ENCODE peak calls at places on chromosome 12, in ten cellular contexts. One of them, this sample, is unnamed.

GRCh38 chr12:100391856-100392255 is 35.0 kb downstream of the SLC17A8 start:
- DNase-seq in left lung: no peak
- DNase-seq in IMR-90: no peak
- DNase-seq in WERI-Rb-1: no peak
- DNase-seq in AG10803: no peak
- DNase-seq in psoas muscle: no peak
- DNase-seq in fibroblast of villous mesenchyme: no peak
- DNase-seq in endothelial cell of umbilical vein: no peak
- DNase-seq in cardiac fibroblast: peak
- DNase-seq in mucosa of descending colon: peak
- DNase-seq in this sample: no peak

GRCh38 chr12:88388566-88389269 is 191.6 kb downstream of the KITLG start:
- DNase-seq in left lung: no peak
- DNase-seq in IMR-90: peak
- DNase-seq in WERI-Rb-1: no peak
- DNase-seq in AG10803: peak
- DNase-seq in psoas muscle: no peak
- DNase-seq in fibroblast of villous mesenchyme: no peak
- DNase-seq in endothelial cell of umbilical vein: no peak
- DNase-seq in cardiac fibroblast: peak
- DNase-seq in mucosa of descending colon: no peak
- DNase-seq in this sample: no peak

GRCh38 chr12:54036620-54037359 is 3.9 kb downstream of the HOXC5 start:
- DNase-seq in left lung: no peak
- DNase-seq in IMR-90: no peak
- DNase-seq in WERI-Rb-1: peak
- DNase-seq in AG10803: peak
- DNase-seq in psoas muscle: peak
- DNase-seq in fibroblast of villous mesenchyme: no peak
- DNase-seq in endothelial cell of umbilical vein: no peak
- DNase-seq in cardiac fibroblast: no peak
- DNase-seq in mucosa of descending colon: no peak
- DNase-seq in this sample: no peak

GRCh38 chr12:87274594-87275245 is 754.5 kb downstream of the C12orf50 start:
- DNase-seq in left lung: no peak
- DNase-seq in IMR-90: peak
- DNase-seq in WERI-Rb-1: peak
- DNase-seq in AG10803: no peak
- DNase-seq in psoas muscle: no peak
- DNase-seq in fibroblast of villous mesenchyme: peak
- DNase-seq in endothelial cell of umbilical vein: peak
- DNase-seq in cardiac fibroblast: peak
- DNase-seq in mucosa of descending colon: no peak
- DNase-seq in this sample: no peak

GRCh38 chr12:13211191-13211858 is 14.8 kb downstream of the EMP1 start:
- DNase-seq in left lung: no peak
- DNase-seq in IMR-90: peak
- DNase-seq in WERI-Rb-1: no peak
- DNase-seq in AG10803: no peak
- DNase-seq in psoas muscle: no peak
- DNase-seq in fibroblast of villous mesenchyme: no peak
- DNase-seq in endothelial cell of umbilical vein: no peak
- DNase-seq in cardiac fibroblast: no peak
- DNase-seq in mucosa of descending colon: no peak
- DNase-seq in this sample: no peak

GRCh38 chr12:68539615-68539952 is 71.1 kb upstream of the RAP1B start:
- DNase-seq in left lung: no peak
- DNase-seq in IMR-90: no peak
- DNase-seq in WERI-Rb-1: no peak
- DNase-seq in AG10803: no peak
- DNase-seq in psoas muscle: no peak
- DNase-seq in fibroblast of villous mesenchyme: no peak
- DNase-seq in endothelial cell of umbilical vein: no peak
- DNase-seq in cardiac fibroblast: no peak
- DNase-seq in mucosa of descending colon: no peak
- DNase-seq in this sample: no peak

GRCh38 chr12:3933074-3933818 is 60.0 kb upstream of the PARP11 start:
- DNase-seq in left lung: no peak
- DNase-seq in IMR-90: no peak
- DNase-seq in WERI-Rb-1: no peak
- DNase-seq in AG10803: no peak
- DNase-seq in psoas muscle: no peak
- DNase-seq in fibroblast of villous mesenchyme: no peak
- DNase-seq in endothelial cell of umbilical vein: no peak
- DNase-seq in cardiac fibroblast: no peak
- DNase-seq in mucosa of descending colon: no peak
- DNase-seq in this sample: no peak

GRCh38 chr12:39723831-39724230 is 104.2 kb upstream of the ABCD2 start:
- DNase-seq in left lung: no peak
- DNase-seq in IMR-90: no peak
- DNase-seq in WERI-Rb-1: no peak
- DNase-seq in AG10803: peak
- DNase-seq in psoas muscle: no peak
- DNase-seq in fibroblast of villous mesenchyme: peak
- DNase-seq in endothelial cell of umbilical vein: no peak
- DNase-seq in cardiac fibroblast: peak
- DNase-seq in mucosa of descending colon: no peak
- DNase-seq in this sample: no peak

GRCh38 chr12:42590324-42590934 is 883 bp upstream of the PRICKLE1 start:
- DNase-seq in left lung: peak
- DNase-seq in IMR-90: no peak
- DNase-seq in WERI-Rb-1: peak
- DNase-seq in AG10803: no peak
- DNase-seq in psoas muscle: peak
- DNase-seq in fibroblast of villous mesenchyme: no peak
- DNase-seq in endothelial cell of umbilical vein: peak
- DNase-seq in cardiac fibroblast: no peak
- DNase-seq in mucosa of descending colon: peak
- DNase-seq in this sample: no peak

GRCh38 chr12:53300187-53300586 is 692 bp downstream of the MYG1 start:
- DNase-seq in left lung: no peak
- DNase-seq in IMR-90: peak
- DNase-seq in WERI-Rb-1: no peak
- DNase-seq in AG10803: peak
- DNase-seq in psoas muscle: no peak
- DNase-seq in fibroblast of villous mesenchyme: peak
- DNase-seq in endothelial cell of umbilical vein: peak
- DNase-seq in cardiac fibroblast: peak
- DNase-seq in mucosa of descending colon: no peak
- DNase-seq in this sample: no peak

GRCh38 chr12:43338848-43339526 is 213.0 kb downstream of the ADAMTS20 start:
- DNase-seq in left lung: no peak
- DNase-seq in IMR-90: peak
- DNase-seq in WERI-Rb-1: peak
- DNase-seq in AG10803: peak
- DNase-seq in psoas muscle: no peak
- DNase-seq in fibroblast of villous mesenchyme: peak
- DNase-seq in endothelial cell of umbilical vein: peak
- DNase-seq in cardiac fibroblast: peak
- DNase-seq in mucosa of descending colon: peak
- DNase-seq in this sample: peak

GRCh38 chr12:89414851-89415250 is 62.5 kb upstream of the DUSP6 start:
- DNase-seq in left lung: no peak
- DNase-seq in IMR-90: peak
- DNase-seq in WERI-Rb-1: no peak
- DNase-seq in AG10803: peak
- DNase-seq in psoas muscle: no peak
- DNase-seq in fibroblast of villous mesenchyme: peak
- DNase-seq in endothelial cell of umbilical vein: no peak
- DNase-seq in cardiac fibroblast: peak
- DNase-seq in mucosa of descending colon: no peak
- DNase-seq in this sample: no peak

GRCh38 chr12:53096089-53096741 is 1.3 kb upstream of the IGFBP6 start:
- DNase-seq in left lung: peak
- DNase-seq in IMR-90: peak
- DNase-seq in WERI-Rb-1: no peak
- DNase-seq in AG10803: peak
- DNase-seq in psoas muscle: peak
- DNase-seq in fibroblast of villous mesenchyme: peak
- DNase-seq in endothelial cell of umbilical vein: no peak
- DNase-seq in cardiac fibroblast: peak
- DNase-seq in mucosa of descending colon: peak
- DNase-seq in this sample: no peak

GRCh38 chr12:78040111-78040510 is 209.4 kb downstream of the NAV3 start:
- DNase-seq in left lung: no peak
- DNase-seq in IMR-90: no peak
- DNase-seq in WERI-Rb-1: no peak
- DNase-seq in AG10803: no peak
- DNase-seq in psoas muscle: no peak
- DNase-seq in fibroblast of villous mesenchyme: peak
- DNase-seq in endothelial cell of umbilical vein: no peak
- DNase-seq in cardiac fibroblast: no peak
- DNase-seq in mucosa of descending colon: no peak
- DNase-seq in this sample: no peak

GRCh38 chr12:10900530-10900929 is 8.8 kb downstream of the TAS2R13 start:
- DNase-seq in left lung: no peak
- DNase-seq in IMR-90: no peak
- DNase-seq in WERI-Rb-1: no peak
- DNase-seq in AG10803: no peak
- DNase-seq in psoas muscle: no peak
- DNase-seq in fibroblast of villous mesenchyme: no peak
- DNase-seq in endothelial cell of umbilical vein: no peak
- DNase-seq in cardiac fibroblast: no peak
- DNase-seq in mucosa of descending colon: no peak
- DNase-seq in this sample: no peak

GRCh38 chr12:116455540-116456306 is 103.5 kb upstream of the MAP1LC3B2 start:
- DNase-seq in left lung: peak
- DNase-seq in IMR-90: peak
- DNase-seq in WERI-Rb-1: no peak
- DNase-seq in AG10803: peak
- DNase-seq in psoas muscle: peak
- DNase-seq in fibroblast of villous mesenchyme: peak
- DNase-seq in endothelial cell of umbilical vein: peak
- DNase-seq in cardiac fibroblast: peak
- DNase-seq in mucosa of descending colon: peak
- DNase-seq in this sample: peak

GRCh38 chr12:93968928-93969327 is 179.4 kb upstream of the PLXNC1 start:
- DNase-seq in left lung: no peak
- DNase-seq in IMR-90: no peak
- DNase-seq in WERI-Rb-1: no peak
- DNase-seq in AG10803: no peak
- DNase-seq in psoas muscle: no peak
- DNase-seq in fibroblast of villous mesenchyme: no peak
- DNase-seq in endothelial cell of umbilical vein: no peak
- DNase-seq in cardiac fibroblast: no peak
- DNase-seq in mucosa of descending colon: no peak
- DNase-seq in this sample: no peak

GRCh38 chr12:131471271-131471905 is 239.5 kb upstream of the SFSWAP start:
- DNase-seq in left lung: no peak
- DNase-seq in IMR-90: no peak
- DNase-seq in WERI-Rb-1: no peak
- DNase-seq in AG10803: no peak
- DNase-seq in psoas muscle: no peak
- DNase-seq in fibroblast of villous mesenchyme: no peak
- DNase-seq in endothelial cell of umbilical vein: no peak
- DNase-seq in cardiac fibroblast: no peak
- DNase-seq in mucosa of descending colon: no peak
- DNase-seq in this sample: no peak

GRCh38 chr12:15220961-15221885 is at the start of gene RERG:
- DNase-seq in left lung: peak
- DNase-seq in IMR-90: peak
- DNase-seq in WERI-Rb-1: peak
- DNase-seq in AG10803: peak
- DNase-seq in psoas muscle: peak
- DNase-seq in fibroblast of villous mesenchyme: peak
- DNase-seq in endothelial cell of umbilical vein: peak
- DNase-seq in cardiac fibroblast: peak
- DNase-seq in mucosa of descending colon: peak
- DNase-seq in this sample: peak
- H3K4me3 ChIP-seq in left lung: peak
- H3K4me3 ChIP-seq in IMR-90: peak
- H3K4me3 ChIP-seq in WERI-Rb-1: peak
- H3K4me3 ChIP-seq in AG10803: peak
- H3K4me3 ChIP-seq in psoas muscle: peak
- H3K4me3 ChIP-seq in fibroblast of villous mesenchyme: peak
- H3K4me3 ChIP-seq in endothelial cell of umbilical vein: no peak
- H3K4me3 ChIP-seq in cardiac fibroblast: peak
- H3K4me3 ChIP-seq in mucosa of descending colon: no peak
- H3K4me3 ChIP-seq in this sample: peak

GRCh38 chr12:27229367-27229766 is 14.7 kb upstream of the STK38L start:
- DNase-seq in left lung: no peak
- DNase-seq in IMR-90: no peak
- DNase-seq in WERI-Rb-1: no peak
- DNase-seq in AG10803: no peak
- DNase-seq in psoas muscle: no peak
- DNase-seq in fibroblast of villous mesenchyme: no peak
- DNase-seq in endothelial cell of umbilical vein: no peak
- DNase-seq in cardiac fibroblast: no peak
- DNase-seq in mucosa of descending colon: no peak
- DNase-seq in this sample: no peak

GRCh38 chr12:27236498-27236897 is 7.6 kb upstream of the STK38L start:
- DNase-seq in left lung: no peak
- DNase-seq in IMR-90: peak
- DNase-seq in WERI-Rb-1: no peak
- DNase-seq in AG10803: no peak
- DNase-seq in psoas muscle: no peak
- DNase-seq in fibroblast of villous mesenchyme: peak
- DNase-seq in endothelial cell of umbilical vein: no peak
- DNase-seq in cardiac fibroblast: peak
- DNase-seq in mucosa of descending colon: peak
- DNase-seq in this sample: no peak

GRCh38 chr12:27237790-27238771 is 6.0 kb upstream of the STK38L start:
- DNase-seq in left lung: no peak
- DNase-seq in IMR-90: peak
- DNase-seq in WERI-Rb-1: no peak
- DNase-seq in AG10803: no peak
- DNase-seq in psoas muscle: no peak
- DNase-seq in fibroblast of villous mesenchyme: peak
- DNase-seq in endothelial cell of umbilical vein: no peak
- DNase-seq in cardiac fibroblast: peak
- DNase-seq in mucosa of descending colon: no peak
- DNase-seq in this sample: no peak

GRCh38 chr12:27233814-27234213 is 10.3 kb upstream of the STK38L start:
- DNase-seq in left lung: no peak
- DNase-seq in IMR-90: no peak
- DNase-seq in WERI-Rb-1: no peak
- DNase-seq in AG10803: no peak
- DNase-seq in psoas muscle: no peak
- DNase-seq in fibroblast of villous mesenchyme: no peak
- DNase-seq in endothelial cell of umbilical vein: no peak
- DNase-seq in cardiac fibroblast: no peak
- DNase-seq in mucosa of descending colon: no peak
- DNase-seq in this sample: no peak
- TF ChIP-seq CTCF in left lung: no peak
- TF ChIP-seq CTCF in IMR-90: no peak
- TF ChIP-seq CTCF in WERI-Rb-1: no peak
- TF ChIP-seq CTCF in AG10803: no peak
- TF ChIP-seq CTCF in psoas muscle: no peak
- TF ChIP-seq CTCF in fibroblast of villous mesenchyme: peak
- TF ChIP-seq CTCF in endothelial cell of umbilical vein: peak
- TF ChIP-seq CTCF in cardiac fibroblast: no peak
- TF ChIP-seq CTCF in mucosa of descending colon: no peak
- TF ChIP-seq CTCF in this sample: peak

GRCh38 chr12:24948452-24948815 is 467 bp downstream of the BCAT1 start:
- DNase-seq in left lung: no peak
- DNase-seq in IMR-90: peak
- DNase-seq in WERI-Rb-1: no peak
- DNase-seq in AG10803: peak
- DNase-seq in psoas muscle: no peak
- DNase-seq in fibroblast of villous mesenchyme: peak
- DNase-seq in endothelial cell of umbilical vein: no peak
- DNase-seq in cardiac fibroblast: peak
- DNase-seq in mucosa of descending colon: no peak
- DNase-seq in this sample: no peak
- H3K4me3 ChIP-seq in left lung: peak
- H3K4me3 ChIP-seq in IMR-90: peak
- H3K4me3 ChIP-seq in WERI-Rb-1: peak
- H3K4me3 ChIP-seq in AG10803: peak
- H3K4me3 ChIP-seq in psoas muscle: peak
- H3K4me3 ChIP-seq in fibroblast of villous mesenchyme: peak
- H3K4me3 ChIP-seq in endothelial cell of umbilical vein: peak
- H3K4me3 ChIP-seq in cardiac fibroblast: peak
- H3K4me3 ChIP-seq in mucosa of descending colon: no peak
- H3K4me3 ChIP-seq in this sample: peak

GRCh38 chr12:121223283-121223946 is 13.5 kb downstream of the P2RX4 start:
- DNase-seq in left lung: no peak
- DNase-seq in IMR-90: no peak
- DNase-seq in WERI-Rb-1: peak
- DNase-seq in AG10803: no peak
- DNase-seq in psoas muscle: no peak
- DNase-seq in fibroblast of villous mesenchyme: no peak
- DNase-seq in endothelial cell of umbilical vein: no peak
- DNase-seq in cardiac fibroblast: no peak
- DNase-seq in mucosa of descending colon: peak
- DNase-seq in this sample: no peak
- TF ChIP-seq CTCF in left lung: no peak
- TF ChIP-seq CTCF in IMR-90: peak
- TF ChIP-seq CTCF in WERI-Rb-1: peak
- TF ChIP-seq CTCF in AG10803: peak
- TF ChIP-seq CTCF in psoas muscle: no peak
- TF ChIP-seq CTCF in fibroblast of villous mesenchyme: peak
- TF ChIP-seq CTCF in endothelial cell of umbilical vein: no peak
- TF ChIP-seq CTCF in cardiac fibroblast: peak
- TF ChIP-seq CTCF in mucosa of descending colon: peak
- TF ChIP-seq CTCF in this sample: peak